ENCODE peak calls at places on chromosomes 11 and 22, in seven cellular contexts. Z is kidney; G is T47D; R is NT2/D1; P is kidney epithelial cell; M is substantia nigra; N is activated CD8-positive, alpha-beta memory T cell treated with anti-CD3 and anti-CD28 coated beads, Interleukin-2, amount 50 U/mL, for 4 hours. Q is an unnamed sample.

GRCh38 chr22:34992672-34993071 is 73.3 kb upstream of the ISX start:
- DNase-seq in M (no peak), N (no peak), P (no peak), R (no peak), G (no peak), Z (no peak), Q (no peak)

GRCh38 chr11:108228236-108228635 is 5.4 kb downstream of the ATM start:
- DNase-seq in P (no peak), M (no peak), N (no peak), G (no peak), R (no peak), Z (no peak), Q (no peak)

GRCh38 chr11:2518983-2519340 is 74.2 kb downstream of the KCNQ1 start:
- DNase-seq in Z (peak), P (no peak), N (peak), M (no peak), G (no peak), R (no peak), Q (no peak)

GRCh38 chr22:48944756-48945620 is 882.7 kb downstream of the BRD1 start:
- DNase-seq in M (no peak), N (no peak), Z (no peak), R (no peak), G (no peak), P (no peak), Q (no peak)

GRCh38 chr11:69694781-69695180 is 9.0 kb downstream of the FGF19 start:
- DNase-seq in M (no peak), N (no peak), G (no peak), Z (no peak), R (no peak), P (no peak), Q (no peak)

GRCh38 chr22:48702573-48703264 is 1125.0 kb downstream of the BRD1 start:
- DNase-seq in Z (peak), P (no peak), M (peak), G (no peak), N (no peak), R (no peak), Q (no peak)

GRCh38 chr11:64858467-64859401 is 14.3 kb upstream of the CDC42BPG start:
- DNase-seq in R (no peak), Z (peak), P (no peak), M (no peak), G (no peak), N (peak), Q (peak)

GRCh38 chr22:49765091-49765771 is 62.4 kb downstream of the BRD1 start:
- DNase-seq in M (no peak), N (peak), P (no peak), G (no peak), R (no peak), Z (peak), Q (no peak)

GRCh38 chr11:126160345-126161145 is 50.9 kb downstream of the RPUSD4 start:
- DNase-seq in G (no peak), Z (no peak), R (no peak), M (no peak), N (no peak), P (no peak), Q (no peak)

GRCh38 chr11:10091314-10092045 is 202.5 kb downstream of the SBF2 start:
- DNase-seq in G (no peak), N (no peak), P (no peak), M (no peak), R (no peak), Z (no peak), Q (no peak)

GRCh38 chr22:46287873-46288751 is 8.6 kb upstream of the GTSE1 start:
- DNase-seq in Z (no peak), M (no peak), R (no peak), N (no peak), P (no peak), G (no peak), Q (no peak)

GRCh38 chr11:316031-316701 is 2.3 kb downstream of the IFITM1 start:
- DNase-seq in Z (peak), P (no peak), G (no peak), N (no peak), R (no peak), M (no peak), Q (no peak)

GRCh38 chr11:79055866-79056632 is 384.8 kb downstream of the TENM4 start:
- DNase-seq in M (no peak), Z (no peak), N (no peak), G (no peak), P (no peak), R (no peak), Q (no peak)

GRCh38 chr11:117289795-117290194 is 1.4 kb upstream of the BACE1-AS start:
- DNase-seq in P (no peak), Z (no peak), G (no peak), N (no peak), M (no peak), R (no peak), Q (no peak)

Q was measured in effector memory CD4-positive, alpha-beta T cell.